ENCODE peak calls at places on chromosomes 12 and 14, in four cellular contexts. I is fibroblast of mammary gland, U is uterus, O is SK-N-SH. B is an unnamed sample.

GRCh38 chr14:35333797-35334743 is 41.9 kb downstream of the PSMA6 start:
- DNase-seq in I (no peak), U (no peak), O (peak), B (peak)

GRCh38 chr12:81758421-81759214 is 532 bp downstream of the PPFIA2 start:
- DNase-seq in I (peak), U (peak), O (peak), B (peak)

GRCh38 chr14:101788016-101788695 is 26.6 kb downstream of the PPP2R5C start:
- DNase-seq in I (peak), U (no peak), O (no peak), B (no peak)

GRCh38 chr12:12267801-12268200 is 957 bp upstream of the LRP6 start:
- DNase-seq in I (no peak), U (no peak), O (peak), B (no peak)

GRCh38 chr14:101821528-101821927 is 60.0 kb downstream of the PPP2R5C start:
- DNase-seq in I (no peak), U (no peak), O (no peak), B (no peak)

GRCh38 chr12:21026302-21026701 is 104.7 kb upstream of the SLCO1B1 start:
- DNase-seq in I (no peak), U (no peak), O (no peak), B (peak)

GRCh38 chr12:107468182-107468581 is 217.4 kb upstream of the PWP1 start:
- DNase-seq in I (no peak), U (no peak), O (no peak), B (no peak)

GRCh38 chr12:110269622-110270124 is 11.4 kb upstream of the ATP2A2 start:
- DNase-seq in I (peak), U (peak), O (no peak), B (peak)

GRCh38 chr14:46490150-46490769 is 161.3 kb downstream of the RPL10L start:
- DNase-seq in I (no peak), U (no peak), O (no peak), B (no peak)

GRCh38 chr12:11731455-11731854 is 82.0 kb downstream of the ETV6 start:
- DNase-seq in I (no peak), U (no peak), O (no peak), B (peak)

GRCh38 chr14:49218436-49219092 is 367.6 kb downstream of the RPS29 start:
- DNase-seq in I (peak), U (peak), O (no peak), B (peak)

GRCh38 chr14:77638738-77639137 is 22.3 kb upstream of the SPTLC2 start:
- DNase-seq in I (peak), U (no peak), O (no peak), B (peak)

GRCh38 chr12:78406776-78407335 is 457.7 kb upstream of the SYT1 start:
- DNase-seq in I (peak), U (no peak), O (no peak), B (peak)

GRCh38 chr12:14417717-14418116 is 52.2 kb downstream of the ATF7IP start:
- DNase-seq in I (peak), U (peak), O (peak), B (peak)

GRCh38 chr12:117155278-117156060 is 34.8 kb downstream of the FBXO21 start:
- DNase-seq in I (peak), U (peak), O (peak), B (peak)

GRCh38 chr12:52669426-52669825 is 10.8 kb downstream of the KRT1 start:
- DNase-seq in I (no peak), U (no peak), O (no peak), B (no peak)

GRCh38 chr12:105218434-105218833 is 17.5 kb downstream of the APPL2 start:
- DNase-seq in I (no peak), U (no peak), O (no peak), B (no peak)

DNA sequence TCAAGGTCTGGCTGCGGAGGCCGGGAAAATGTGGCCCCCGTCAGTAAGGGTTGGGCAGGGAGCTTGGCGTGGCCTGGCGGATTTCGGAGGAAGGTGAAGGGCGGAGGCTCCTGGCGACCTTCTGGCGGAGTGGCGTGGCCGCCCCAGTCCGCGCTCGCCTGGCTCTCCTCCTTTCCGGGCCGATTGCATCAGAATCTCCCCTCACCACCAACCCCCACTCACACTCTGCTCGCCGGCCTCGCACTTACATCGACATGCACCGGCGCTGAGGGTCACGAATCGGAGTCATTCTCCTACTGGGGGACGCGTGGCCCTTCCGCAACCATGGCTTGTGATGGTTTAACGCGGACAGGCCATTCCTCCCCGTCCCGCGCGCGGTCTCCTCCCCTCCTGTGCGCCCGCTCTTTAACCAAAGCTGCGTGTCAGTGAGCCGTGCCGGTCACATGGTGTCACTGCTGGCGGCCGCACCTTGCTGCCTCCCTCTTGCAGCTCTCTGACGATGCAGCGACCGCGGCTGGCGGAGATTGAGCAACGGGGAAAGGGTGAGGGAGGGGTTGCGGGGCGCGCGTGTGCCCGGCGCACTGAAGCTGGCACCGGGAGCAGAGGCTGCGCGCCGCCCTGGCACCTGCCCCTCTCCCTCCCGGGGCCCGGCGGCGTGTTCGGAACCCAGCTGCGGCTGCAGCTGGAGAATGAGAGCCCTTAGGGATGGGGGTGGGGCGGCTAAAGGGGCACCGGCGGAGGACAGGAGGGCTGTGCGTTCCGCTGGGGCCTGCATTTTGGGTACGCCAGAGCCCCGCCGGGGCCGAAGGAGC is at the start of gene SLC38A1:
- DNase-seq in I (peak), U (peak), O (peak), B (peak)
- TF ChIP-seq CTCF in I (no peak), U (no peak), O (no peak), B (no peak)

DNA sequence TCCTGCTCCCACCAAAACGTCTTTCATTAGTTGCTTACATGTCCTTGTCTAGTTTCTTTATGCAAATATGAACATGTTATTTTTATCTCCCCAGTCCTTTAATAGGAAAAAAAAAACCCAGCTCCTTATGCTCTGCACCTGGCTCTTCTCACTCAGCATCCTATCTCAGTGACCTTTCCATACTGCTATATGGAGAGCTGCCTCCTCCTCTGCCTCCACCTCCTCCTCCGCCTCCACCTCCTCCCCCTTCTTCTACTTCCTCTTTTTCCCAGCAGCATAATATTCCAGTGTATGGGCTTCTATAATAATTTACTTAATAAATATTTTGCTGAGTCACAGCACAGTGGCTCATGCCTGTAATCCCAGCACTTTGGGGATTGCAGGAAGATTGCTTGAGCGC is 31.5 kb downstream of the ABCB9 start:
- DNase-seq in I (no peak), U (no peak), O (no peak), B (no peak)
- H3K4me3 ChIP-seq in I (no peak), U (no peak), O (no peak), B (no peak)

GRCh38 chr14:31085027-31085426 is 58.8 kb upstream of the STRN3 start:
- DNase-seq in I (no peak), U (no peak), O (no peak), B (no peak)

GRCh38 chr14:31080060-31080459 is 53.9 kb upstream of the STRN3 start:
- DNase-seq in I (peak), U (no peak), O (no peak), B (no peak)

GRCh38 chr14:31084385-31084784 is 58.2 kb upstream of the STRN3 start:
- DNase-seq in I (no peak), U (no peak), O (no peak), B (no peak)

GRCh38 chr14:31080489-31080888 is 54.3 kb upstream of the STRN3 start:
- DNase-seq in I (no peak), U (no peak), O (no peak), B (no peak)

DNA sequence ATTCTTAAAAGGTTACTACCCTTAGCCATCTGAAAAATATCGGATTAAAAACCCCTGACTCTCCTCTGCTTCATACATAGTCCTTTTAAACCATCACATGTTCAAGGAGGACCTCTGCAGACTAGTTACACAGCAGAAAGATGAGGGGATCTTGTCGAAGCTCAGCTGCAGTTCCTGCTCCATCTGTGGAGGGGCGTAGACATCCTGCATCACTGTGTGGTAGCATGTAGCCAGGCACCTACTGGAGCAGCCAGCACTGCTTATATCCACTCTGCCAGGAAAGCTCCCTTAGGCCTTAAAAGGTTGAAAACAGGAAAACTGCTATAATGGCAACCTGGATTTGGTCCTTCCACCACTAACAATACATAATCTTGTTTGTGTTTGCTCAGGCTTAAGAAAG is 57.6 kb upstream of the STRN3 start:
- DNase-seq in I (no peak), U (no peak), O (no peak), B (no peak)
- TF ChIP-seq CTCF in I (no peak), U (no peak), O (no peak), B (no peak)

GRCh38 chr12:92465786-92466185 is 237.0 kb upstream of the PLEKHG7 start:
- DNase-seq in I (no peak), U (no peak), O (no peak), B (no peak)
- H3K4me3 ChIP-seq in I (no peak), U (no peak), O (no peak), B (no peak)

GRCh38 chr12:80607361-80608135 is 99.9 kb upstream of the MYF6 start:
- DNase-seq in I (no peak), U (no peak), O (no peak), B (no peak)
- TF ChIP-seq CTCF in I (peak), U (no peak), O (peak), B (no peak)

DNA sequence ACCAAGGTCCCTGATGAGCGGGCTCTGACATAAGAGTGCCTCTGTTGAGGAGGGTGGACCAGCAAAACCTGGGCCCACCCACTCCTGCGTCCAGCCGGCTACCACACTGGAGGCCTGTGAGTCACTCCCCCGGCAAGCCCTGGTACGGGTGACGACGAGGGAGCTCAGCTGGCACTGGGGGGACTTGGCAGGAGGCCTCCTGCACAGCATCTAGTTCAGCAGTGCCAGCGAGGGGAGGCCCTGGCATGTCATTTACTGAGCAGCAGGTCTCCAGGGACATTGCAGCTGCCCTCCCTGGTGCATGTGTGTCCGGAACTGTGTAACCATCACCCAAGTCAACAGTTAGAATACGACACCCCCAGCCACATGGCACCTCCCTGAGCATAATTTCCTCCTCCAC is 24.4 kb downstream of the CD9 start:
- DNase-seq in I (peak), U (no peak), O (no peak), B (peak)
- H3K4me3 ChIP-seq in I (no peak), U (no peak), O (no peak), B (no peak)

DNA sequence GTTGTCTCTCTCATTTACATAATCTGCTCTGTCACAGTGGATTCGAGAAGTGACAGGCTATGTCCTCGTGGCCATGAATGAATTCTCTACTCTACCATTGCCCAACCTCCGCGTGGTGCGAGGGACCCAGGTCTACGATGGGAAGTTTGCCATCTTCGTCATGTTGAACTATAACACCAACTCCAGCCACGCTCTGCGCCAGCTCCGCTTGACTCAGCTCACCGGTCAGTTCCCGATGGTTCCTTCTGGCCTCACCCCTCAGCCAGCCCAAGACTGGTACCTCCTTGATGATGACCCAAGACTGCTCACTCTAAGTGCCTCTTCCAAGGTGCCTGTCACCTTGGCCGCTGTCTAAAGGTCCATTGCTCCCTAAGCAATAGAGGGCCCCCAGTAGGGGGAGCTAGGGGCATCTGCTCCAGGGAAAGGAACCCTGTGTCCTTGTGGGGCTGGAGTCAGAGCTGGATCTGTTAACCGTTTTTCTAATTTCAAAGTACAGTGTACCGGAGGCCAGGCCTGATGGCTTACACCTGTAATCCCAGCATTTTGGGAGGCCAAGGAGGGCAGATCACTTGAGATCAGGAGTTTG is 5.1 kb downstream of the ERBB3 start:
- DNase-seq in I (peak), U (no peak), O (no peak), B (no peak)
- TF ChIP-seq CTCF in I (peak), U (no peak), O (peak), B (peak)